ENCODE peak calls at places on chromosomes 1 and 21, in seven cellular contexts. R is B cell, C is neural crest cell, U is WTC11, M is tibial nerve, S is mesothelial cell of epicardium, A is fibroblast of lung. E is an unnamed sample.

GRCh38 chr1:59028052-59028451 is 244.2 kb upstream of the JUN start:
- DNase-seq in R (no peak), C (no peak), U (no peak), M (no peak), S (no peak), A (no peak), E (no peak)

GRCh38 chr1:67726224-67726623 is 41.2 kb downstream of the GADD45A start:
- DNase-seq in R (no peak), C (no peak), U (no peak), M (no peak), S (no peak), A (peak; percentile 41), E (no peak)

GRCh38 chr1:53344921-53345838 is 17.3 kb upstream of the LRP8 start:
- DNase-seq in R (no peak), C (no peak), U (no peak), M (no peak), S (peak; percentile 7), A (no peak), E (peak; percentile 7)

GRCh38 chr1:62234709-62235108 is 40.1 kb downstream of the L1TD1 start:
- DNase-seq in R (no peak), C (no peak), U (no peak), M (no peak), S (no peak), A (no peak), E (no peak)

GRCh38 chr1:201756411-201756810 is 72.5 kb upstream of the IPO9 start:
- DNase-seq in R (no peak), C (no peak), U (no peak), M (no peak), S (no peak), A (peak; percentile 86), E (no peak)

GRCh38 chr21:14452031-14452778 is 69.3 kb upstream of the HSPA13 start:
- DNase-seq in R (no peak), C (no peak), U (no peak), M (no peak), S (no peak), A (no peak), E (no peak)

GRCh38 chr1:237282266-237282783 is 240.3 kb downstream of the RYR2 start:
- DNase-seq in R (no peak), C (no peak), U (no peak), M (no peak), S (no peak), A (no peak), E (no peak)

GRCh38 chr1:154352581-154353459 is 27.5 kb downstream of the ATP8B2 start:
- DNase-seq in R (peak; percentile 29), C (peak; percentile 55), U (peak; percentile 73), M (no peak), S (no peak), A (peak; percentile 59), E (no peak)

DNA sequence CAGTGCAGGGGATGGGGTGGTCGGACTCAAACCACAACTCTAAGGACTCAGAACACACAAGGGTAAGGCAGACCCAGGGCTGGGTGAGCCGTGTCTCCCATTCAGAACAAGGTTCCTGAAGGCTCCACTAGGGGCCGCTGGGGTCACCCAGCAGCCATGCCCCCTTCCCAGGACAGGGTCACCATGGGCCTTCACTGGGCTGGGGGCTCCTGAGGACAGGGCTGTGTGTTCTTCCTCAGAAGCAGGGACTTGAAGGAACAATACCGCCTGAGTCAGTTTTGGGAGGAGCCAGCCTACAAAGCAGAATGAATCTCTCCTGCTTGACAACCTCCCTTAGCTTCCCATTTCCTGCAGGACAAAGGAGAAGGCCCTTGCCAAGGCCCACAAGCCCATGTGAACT is 15.4 kb downstream of the RIMS3 start:
- DNase-seq in R (no peak), C (no peak), U (peak; percentile 76), M (no peak), S (no peak), A (no peak), E (no peak)
- TF ChIP-seq CTCF in R (peak; percentile 43), C (peak; percentile 46), U (peak; percentile 50), M (no peak), S (no peak), A (peak; percentile 36), E (peak; percentile 13)

DNA sequence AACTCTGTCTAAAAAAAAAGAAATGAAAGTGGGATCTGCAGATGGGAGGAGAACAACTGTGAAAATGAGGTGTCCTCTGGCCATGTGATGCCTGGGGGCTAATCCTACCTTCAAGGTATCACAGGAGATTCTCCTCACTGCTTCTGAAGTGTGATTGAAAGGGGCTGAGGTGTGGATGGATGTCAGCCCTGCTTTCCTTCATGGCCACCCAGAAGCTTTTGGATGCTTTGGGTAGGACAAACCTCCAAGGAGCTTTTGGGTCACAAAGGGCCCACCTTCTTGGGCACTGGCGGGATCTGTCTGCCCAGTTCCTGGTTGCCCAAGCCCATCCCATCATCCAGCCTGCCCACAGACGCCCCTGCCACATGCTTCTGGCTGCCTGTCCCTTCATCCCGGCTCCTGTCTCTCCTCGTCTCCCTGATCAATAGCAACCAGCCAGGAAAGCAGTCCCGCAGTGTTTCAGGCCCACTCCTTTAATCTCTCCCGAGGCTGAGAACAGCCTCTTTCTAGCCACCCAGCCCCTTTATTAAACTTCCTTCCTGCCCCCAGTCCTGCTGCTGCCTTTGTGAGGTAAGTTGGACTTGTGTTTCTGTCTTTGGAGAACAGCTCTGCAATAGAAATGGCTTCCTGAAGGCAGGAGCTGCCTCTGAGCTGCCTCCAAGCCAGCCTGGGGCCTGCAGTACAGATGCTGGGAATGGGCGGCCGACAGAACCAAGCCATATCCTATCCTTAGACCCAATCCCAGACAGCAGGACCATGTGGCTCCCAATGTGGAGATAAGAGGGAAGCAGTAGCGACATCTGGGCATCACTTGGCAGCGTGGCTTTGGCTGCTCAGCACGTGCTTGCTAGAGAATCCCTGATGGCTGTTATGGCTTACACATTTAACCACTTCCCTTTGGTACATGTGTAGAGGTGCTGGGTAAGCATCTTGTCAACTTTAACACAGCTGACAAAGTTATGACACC is 87.4 kb downstream of the MAN1C1 start:
- DNase-seq in R (no peak), C (no peak), U (no peak), M (no peak), S (no peak), A (no peak), E (peak; percentile 38)
- TF ChIP-seq CTCF in R (no peak), C (no peak), U (no peak), M (no peak), S (no peak), A (no peak), E (no peak)

DNA sequence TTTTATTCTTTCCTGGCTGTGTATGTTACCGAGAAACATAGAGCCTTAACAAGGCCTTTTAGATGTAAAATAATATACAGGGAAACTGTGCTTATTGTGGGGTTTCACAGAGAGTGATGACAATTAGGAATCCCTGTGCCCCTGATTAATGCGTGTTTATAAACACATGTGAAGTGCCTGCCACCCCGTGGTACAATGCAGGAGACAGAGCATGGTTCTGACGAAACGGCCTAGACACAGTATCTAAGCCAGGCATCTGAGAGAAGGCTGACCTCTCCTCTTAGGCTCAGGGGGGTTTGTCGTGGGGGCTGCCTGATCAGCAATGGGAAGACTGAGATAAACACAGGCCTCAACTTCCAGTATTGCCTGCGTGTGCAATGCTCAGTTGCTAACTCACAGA is 200.0 kb downstream of the AJAP1 start:
- DNase-seq in R (no peak), C (no peak), U (no peak), M (no peak), S (no peak), A (no peak), E (no peak)
- TF ChIP-seq CTCF in R (no peak), C (no peak), U (no peak), M (no peak), S (no peak), A (no peak), E (no peak)

DNA sequence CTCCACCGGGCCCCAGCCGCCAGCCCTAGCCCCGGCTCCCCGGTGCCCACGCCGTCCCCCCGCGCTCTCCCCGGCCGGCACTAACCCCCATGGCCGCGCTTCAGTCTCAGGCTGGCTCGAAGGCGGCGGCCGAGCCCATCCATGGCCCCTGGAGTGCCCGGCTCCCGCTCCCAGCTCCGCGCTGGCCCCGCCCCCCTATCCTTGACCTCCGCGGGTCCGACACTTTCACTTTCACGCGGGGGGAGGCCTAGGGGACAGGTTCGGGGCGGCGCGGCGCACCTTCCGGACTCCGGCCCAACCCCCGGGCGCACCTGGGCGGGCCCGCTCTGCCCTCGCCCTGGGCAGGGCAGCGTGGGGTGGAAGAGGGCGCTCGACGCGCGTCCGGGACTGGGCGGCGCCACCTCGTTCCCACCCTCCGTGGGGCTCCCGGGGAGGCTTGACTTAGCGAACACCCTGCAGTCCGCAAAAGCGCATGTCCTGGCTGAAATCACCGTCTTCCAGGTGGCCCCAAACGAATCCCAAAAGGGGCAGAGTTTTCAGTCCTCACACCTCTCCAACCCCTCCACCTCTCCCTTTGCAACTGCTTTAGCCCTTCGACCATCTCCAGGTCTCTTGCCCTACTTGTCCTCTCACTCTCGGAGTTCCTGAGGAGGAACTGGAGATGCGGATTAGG is 3.9 kb upstream of the DENND2D start:
- DNase-seq in R (peak; percentile 83), C (no peak), U (no peak), M (no peak), S (no peak), A (no peak), E (peak; percentile 68)
- TF ChIP-seq CTCF in R (no peak), C (no peak), U (no peak), M (no peak), S (no peak), A (no peak), E (no peak)

GRCh38 chr21:33374080-33374873 is 28.9 kb upstream of the IFNGR2 start:
- DNase-seq in R (peak; percentile 65), C (no peak), U (peak; percentile 49), M (no peak), S (no peak), A (peak; percentile 56), E (no peak)
- TF ChIP-seq CTCF in R (no peak), C (peak; percentile 69), U (no peak), M (peak; percentile 36), S (no peak), A (peak; percentile 69), E (peak; percentile 52)

DNA sequence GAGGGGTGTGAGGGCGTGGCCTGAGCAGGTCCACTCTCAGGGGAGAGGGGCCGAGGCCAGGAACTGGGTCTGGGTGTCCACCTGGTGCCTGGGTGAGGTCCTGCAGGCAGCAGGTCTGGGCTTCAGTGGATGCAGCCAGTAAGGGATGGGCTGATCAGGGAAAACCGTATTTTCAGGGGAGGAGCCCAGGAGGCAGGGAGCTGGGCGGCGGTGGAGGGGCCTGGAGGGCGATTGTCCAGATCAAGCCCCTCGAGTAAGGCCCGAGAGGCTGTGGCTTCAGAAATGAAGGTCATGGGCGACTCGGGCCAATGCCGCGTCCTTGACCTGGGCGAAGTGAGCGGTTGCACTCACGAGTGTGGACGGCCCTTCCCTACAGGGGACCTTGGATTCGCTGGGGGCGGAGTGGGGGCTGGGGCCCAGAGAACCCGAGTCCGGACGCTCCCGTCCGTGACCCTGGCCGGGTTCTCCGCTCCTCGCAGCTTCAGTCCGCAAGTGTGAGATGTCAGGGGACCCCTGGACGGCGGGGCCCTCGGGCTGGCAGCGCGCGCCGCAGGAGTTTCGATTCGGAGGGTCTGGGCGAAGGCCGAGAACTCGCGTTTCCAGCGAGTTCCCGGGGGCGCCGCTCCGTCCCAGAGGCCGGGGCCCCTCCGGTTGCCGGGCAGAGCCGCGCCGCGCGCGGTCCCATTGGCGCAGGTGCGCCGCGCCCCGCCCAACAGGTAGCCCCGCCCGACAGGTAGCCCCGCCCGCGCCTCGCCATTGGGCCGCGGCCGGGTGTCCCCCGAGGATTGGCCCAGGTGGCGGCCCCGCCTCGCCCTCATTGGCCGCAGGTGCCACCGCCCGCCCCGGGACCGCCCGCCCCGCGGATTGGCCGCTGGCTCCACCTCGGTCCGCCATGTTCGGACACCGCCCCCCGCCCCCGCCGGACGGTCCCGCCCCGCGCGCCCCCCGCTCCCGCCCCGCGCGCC is at the start of gene PRKCZ:
- DNase-seq in R (peak; percentile 97), C (no peak), U (peak; percentile 98), M (no peak), S (peak; percentile 88), A (peak; percentile 21), E (peak; percentile 91)
- TF ChIP-seq CTCF in R (no peak), C (peak; percentile 57), U (no peak), M (no peak), S (peak; percentile 47), A (peak; percentile 23), E (no peak)

E was measured in natural killer cell.